ENCODE peak calls at places on chromosomes 13 and 19, in seven cellular contexts. F, B, P, Y, X, M and I are unnamed samples.

GRCh38 chr19:15779756-15780476 is 7.5 kb upstream of the OR10H5 start:
- DNase-seq in M (peak; percentile 60), X (peak; percentile 85), Y (peak; percentile 73), F (no peak), B (no peak), P (no peak), I (no peak)

GRCh38 chr13:36046672-36047071 is 84.5 kb downstream of the DCLK1 start:
- DNase-seq in X (no peak), F (no peak), B (no peak), P (no peak), M (no peak), Y (no peak), I (no peak)

GRCh38 chr19:33350538-33351309 is 22.8 kb upstream of the CEBPG start:
- DNase-seq in X (peak; percentile 90), P (no peak), Y (no peak), F (no peak), M (peak; percentile 60), B (no peak), I (no peak)

GRCh38 chr13:71867101-71867814 is at the start of gene DACH1:
- DNase-seq in M (peak; percentile 77), P (no peak), X (no peak), B (peak; percentile 79), F (peak; percentile 37), Y (peak; percentile 45), I (peak; percentile 41)

GRCh38 chr13:40342901-40343300 is 323.5 kb downstream of the FOXO1 start:
- DNase-seq in M (no peak), X (no peak), F (no peak), B (no peak), P (no peak), Y (no peak), I (no peak)

GRCh38 chr19:54158812-54159351 is 639 bp downstream of the LENG1 start:
- DNase-seq in P (peak; percentile 43), Y (no peak), F (no peak), M (no peak), X (no peak), B (no peak), I (no peak)

GRCh38 chr13:39451860-39452301 is 151.1 kb downstream of the LHFPL6 start:
- DNase-seq in P (peak; percentile 91), F (no peak), B (no peak), M (no peak), X (no peak), Y (peak; percentile 59), I (no peak)

GRCh38 chr19:46916971-46917370 is 56.2 kb downstream of the ARHGAP35 start:
- DNase-seq in Y (no peak), M (no peak), F (no peak), X (no peak), P (no peak), B (no peak), I (no peak)

GRCh38 chr13:41465215-41465907 is 8.0 kb downstream of the RGCC start:
- DNase-seq in M (no peak), Y (peak; percentile 50), P (peak; percentile 94), F (peak; percentile 31), B (no peak), X (no peak), I (peak; percentile 57)

GRCh38 chr19:55694241-55694655 is 19.2 kb downstream of the EPN1 start:
- DNase-seq in B (peak; percentile 79), F (no peak), P (no peak), X (peak; percentile 79), M (no peak), Y (no peak), I (no peak)

GRCh38 chr13:78875792-78876580 is 217.0 kb upstream of the OBI1 start:
- DNase-seq in X (no peak), Y (no peak), B (no peak), P (peak; percentile 26), M (no peak), F (no peak), I (no peak)

DNA sequence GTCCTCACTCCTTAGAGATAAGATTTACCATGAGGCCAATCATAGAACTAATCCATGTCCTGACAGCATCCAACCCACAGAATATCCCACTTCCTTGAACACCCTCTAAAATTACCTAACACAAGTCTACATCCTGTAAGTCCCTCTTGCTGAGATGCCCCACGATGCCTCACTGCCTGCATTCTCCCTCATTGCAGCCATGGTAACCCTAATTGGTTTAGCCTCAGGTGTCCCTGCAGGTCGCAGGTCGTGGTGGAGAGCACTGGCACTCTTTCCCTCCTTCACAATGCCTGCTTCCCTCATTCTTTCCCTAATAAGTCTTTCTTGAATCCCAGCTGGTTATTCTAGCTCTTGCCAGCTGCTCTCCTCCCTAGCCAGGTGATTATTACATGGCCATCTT is 35.3 kb upstream of the MYO16 start:
- DNase-seq in B (no peak), X (no peak), F (no peak), P (no peak), Y (no peak), M (no peak), I (no peak)
- TF ChIP-seq CTCF in B (no peak), X (no peak), F (no peak), P (no peak), Y (no peak), M (no peak), I (no peak)

DNA sequence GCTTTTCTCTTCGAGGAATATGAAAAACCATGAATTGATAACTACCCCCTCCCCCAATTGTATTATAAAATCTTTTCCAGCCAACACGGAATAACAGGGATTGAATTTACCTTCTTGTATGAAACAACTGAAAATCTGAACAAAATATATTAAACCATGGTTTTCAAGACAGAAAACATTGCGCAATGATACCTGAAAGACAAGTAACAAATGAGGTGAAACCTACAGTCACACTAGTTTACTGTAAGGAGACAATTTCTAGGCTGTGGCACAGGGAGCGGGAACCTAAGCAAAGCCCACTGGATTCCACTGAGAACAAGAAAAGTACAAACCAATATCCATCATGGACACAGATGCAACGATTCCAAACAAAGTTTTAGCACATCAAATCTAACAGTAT is 53.4 kb downstream of the ZNF283 start:
- DNase-seq in B (no peak), X (no peak), Y (no peak), P (no peak), M (no peak), F (no peak), I (no peak)
- TF ChIP-seq CTCF in B (no peak), X (no peak), Y (no peak), P (no peak), M (no peak), F (no peak), I (no peak)

GRCh38 chr19:14648506-14648905 is 26.1 kb downstream of the ADGRE3 start:
- DNase-seq in Y (no peak), F (no peak), B (no peak), X (no peak), M (no peak), P (no peak), I (no peak)
- TF ChIP-seq CTCF in Y (no peak), F (no peak), B (no peak), X (no peak), M (no peak), P (no peak), I (no peak)

GRCh38 chr19:49133621-49134454 is 14.5 kb downstream of the PPFIA3 start:
- DNase-seq in Y (peak; percentile 71), F (no peak), X (no peak), P (peak; percentile 48), B (peak; percentile 92), M (peak; percentile 71), I (no peak)
- TF ChIP-seq CTCF in Y (no peak), F (no peak), X (no peak), P (no peak), B (no peak), M (no peak), I (peak; percentile 27)

GRCh38 chr19:41999878-42000208 is 5.8 kb upstream of the ATP1A3 start:
- DNase-seq in M (no peak), F (no peak), X (no peak), P (no peak), Y (no peak), B (no peak), I (no peak)

GRCh38 chr19:41997851-41998229 is 3.8 kb upstream of the ATP1A3 start:
- DNase-seq in M (no peak), B (no peak), X (no peak), P (peak; percentile 46), F (no peak), Y (no peak), I (no peak)

GRCh38 chr19:41997121-41997850 is 3.3 kb upstream of the ATP1A3 start:
- DNase-seq in F (no peak), Y (peak; percentile 47), M (peak; percentile 24), X (no peak), B (no peak), P (peak; percentile 31), I (no peak)

GRCh38 chr19:41999071-41999877 is 5.2 kb upstream of the ATP1A3 start:
- DNase-seq in Y (no peak), M (no peak), P (no peak), F (no peak), X (no peak), B (no peak), I (no peak)

DNA sequence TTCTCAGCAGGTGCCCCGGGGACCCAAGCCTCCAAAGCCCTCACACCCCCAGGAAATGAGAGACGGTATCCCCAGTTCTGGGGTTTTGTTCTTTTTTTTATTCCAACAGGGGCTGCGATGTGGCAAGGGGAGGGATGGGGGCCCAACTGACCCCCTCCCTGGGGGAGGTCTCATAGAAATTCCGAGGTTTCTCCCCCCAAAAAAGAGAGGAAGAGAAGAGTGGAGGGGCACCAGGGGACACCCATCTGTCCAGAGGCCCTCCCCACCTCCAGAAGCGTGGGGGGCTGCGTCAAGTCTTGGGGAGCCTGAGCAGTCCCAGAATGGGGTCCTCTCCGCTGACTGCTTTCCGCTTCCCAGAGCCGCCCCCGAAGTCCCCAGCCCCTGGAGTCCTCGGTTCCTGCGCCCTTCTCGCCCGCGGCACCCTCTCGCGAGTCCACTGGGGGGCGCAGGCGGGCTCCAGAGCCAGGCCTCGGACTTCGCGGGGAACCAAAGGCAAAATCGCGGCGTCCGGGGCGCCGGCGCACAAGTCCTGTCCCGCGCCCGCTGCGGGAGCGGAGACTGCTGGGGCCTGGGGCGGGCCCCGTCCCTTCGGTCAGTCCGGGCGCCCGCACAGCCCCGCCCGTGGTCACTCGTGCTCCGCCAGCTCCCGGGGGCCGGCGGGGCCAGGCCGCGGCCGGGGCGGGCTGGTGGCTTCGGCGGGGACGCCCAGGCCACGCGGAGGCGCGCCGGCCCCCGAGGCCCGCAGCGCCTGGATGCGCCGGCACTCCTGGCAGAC is 4.4 kb upstream of the ATP1A3 start:
- DNase-seq in F (no peak), B (no peak), Y (peak; percentile 38), P (peak; percentile 74), M (no peak), X (no peak), I (no peak)
- TF ChIP-seq CTCF in F (peak; percentile 80), B (peak; percentile 48), Y (peak; percentile 76), P (peak; percentile 82), M (no peak), X (no peak), I (peak; percentile 78)

DNA sequence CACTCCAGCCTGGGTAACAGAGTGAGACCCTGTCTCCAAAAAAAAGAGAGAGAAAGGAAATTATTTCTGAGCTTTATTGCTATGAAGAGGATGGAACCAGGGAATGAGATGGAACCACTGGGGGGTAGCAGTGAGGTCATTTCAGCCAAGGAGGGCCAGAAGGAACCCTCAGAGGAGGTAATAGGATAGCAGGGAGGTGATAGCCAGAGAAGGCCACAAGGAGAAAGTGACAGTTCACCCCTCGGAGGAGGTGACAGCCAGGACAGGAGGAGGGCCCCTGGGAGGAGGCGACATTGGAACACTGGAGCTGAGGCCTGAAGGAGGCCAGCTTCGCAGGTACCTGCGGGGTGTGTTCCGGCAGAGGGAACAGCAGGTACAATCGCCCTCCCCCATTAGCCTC is 695 bp upstream of the PGPEP1 start:
- DNase-seq in F (no peak), M (no peak), P (peak; percentile 53), Y (no peak), B (no peak), X (no peak), I (no peak)
- TF ChIP-seq CTCF in F (peak; percentile 40), M (no peak), P (peak; percentile 68), Y (peak; percentile 22), B (peak; percentile 14), X (no peak), I (peak; percentile 29)